ENCODE peak calls at places on chromosomes 3 and 15, in nine cellular contexts. C is HEK293T; S is T1000; X is SW480; I is T-cell; K is stimulated activated CD8-positive, alpha-beta memory T cell treated with anti-CD3 and anti-CD28 coated beads, Interleukin-4, amount 100 ng/mL, for 1 hour; F is H4; E is activated T-cell treated with anti-CD3 and anti-CD28 coated beads for 4 hours; P is small intestine. T is an unnamed sample.

GRCh38 chr3:197540961-197541377 is 14.8 kb downstream of the BDH1 start:
- DNase-seq in C (no peak), S (no peak), X (no peak), I (no peak), K (no peak), F (no peak), E (no peak), P (no peak), T (no peak)

GRCh38 chr3:62803276-62803675 is 71.9 kb downstream of the CADPS start:
- DNase-seq in C (no peak), S (no peak), X (no peak), I (no peak), K (no peak), F (no peak), E (no peak), P (no peak), T (no peak)

GRCh38 chr3:167467848-167468611 is 5.8 kb downstream of the SERPINI2 start:
- DNase-seq in C (no peak), S (no peak), X (no peak), I (no peak), K (no peak), F (no peak), E (no peak), P (no peak), T (no peak)

GRCh38 chr15:84715442-84716035 is 400 bp downstream of the SEC11A start:
- DNase-seq in C (peak), S (no peak), X (no peak), I (no peak), K (no peak), F (no peak), E (peak), P (peak), T (no peak)

GRCh38 chr3:136734382-136735070 is 17.7 kb downstream of the STAG1 start:
- DNase-seq in C (no peak), S (no peak), X (no peak), I (no peak), K (no peak), F (no peak), E (no peak), P (no peak), T (no peak)

GRCh38 chr3:63910873-63911272 is 1.3 kb downstream of the SCAANT1 start:
- DNase-seq in C (no peak), S (no peak), X (peak), I (no peak), K (no peak), F (no peak), E (no peak), P (peak), T (no peak)

GRCh38 chr3:33481018-33481621 is 40.9 kb upstream of the UBP1 start:
- DNase-seq in C (no peak), S (no peak), X (no peak), I (no peak), K (no peak), F (no peak), E (no peak), P (no peak), T (no peak)

GRCh38 chr15:31977812-31978662 is 52.3 kb upstream of the CHRNA7 start:
- DNase-seq in C (peak), S (no peak), X (peak), I (peak), K (no peak), F (peak), E (peak), P (peak), T (peak)

GRCh38 chr15:72284781-72285180 is 12.4 kb upstream of the PARP6 start:
- DNase-seq in C (no peak), S (no peak), X (no peak), I (no peak), K (no peak), F (no peak), E (no peak), P (no peak), T (no peak)

GRCh38 chr3:189954733-189955665 is 165.7 kb downstream of the P3H2 start:
- DNase-seq in C (no peak), S (no peak), X (no peak), I (no peak), K (no peak), F (no peak), E (no peak), P (no peak), T (no peak)

GRCh38 chr3:61464785-61465184 is 96.6 kb upstream of the PTPRG start:
- DNase-seq in C (no peak), S (no peak), X (no peak), I (no peak), K (no peak), F (no peak), E (no peak), P (no peak), T (no peak)

GRCh38 chr15:90201944-90202375 is 830 bp downstream of the SEMA4B start:
- DNase-seq in C (peak), S (no peak), X (no peak), I (no peak), K (no peak), F (no peak), E (no peak), P (no peak), T (no peak)

GRCh38 chr15:48888209-48888608 is 10.3 kb downstream of the EID1 start:
- DNase-seq in C (no peak), S (no peak), X (no peak), I (no peak), K (no peak), F (no peak), E (no peak), P (no peak), T (no peak)

GRCh38 chr3:151721294-151721693 is 12.4 kb upstream of the AADACL2 start:
- DNase-seq in C (no peak), S (no peak), X (no peak), I (no peak), K (no peak), F (no peak), E (no peak), P (no peak), T (no peak)

GRCh38 chr15:74781673-74782595 is at the start of gene CSK:
- DNase-seq in C (peak), S (peak), X (peak), I (peak), K (peak), F (no peak), E (peak), P (peak), T (peak)

GRCh38 chr3:66378256-66378655 is 122.6 kb downstream of the LRIG1 start:
- DNase-seq in C (peak), S (no peak), X (peak), I (peak), K (no peak), F (no peak), E (no peak), P (no peak), T (peak)

T was measured in activated T-helper 1 cell treated with anti-CD3 and anti-CD28 coated beads, Interleukin-2, amount 50 U/mL, for 16 hours.